ENCODE peak calls at places on chromosomes 16 and 17, in four cellular contexts. R is tibial artery, Y is right lobe of liver, C is HAP-1. Z is an unnamed sample. For H3K4me1, H3K27me3 and H3K9me3, the result is how much of the 10 kb centered on the place peaks cover.

GRCh38 chr17:78144146-78144719 is 2.0 kb upstream of the C17orf99 start:
- DNase-seq in R (peak), Y (peak), C (no peak), Z (no peak)

GRCh38 chr16:51982715-51983680 is 563.9 kb downstream of the TOX3 start:
- DNase-seq in R (no peak), Y (no peak), C (peak), Z (peak)

GRCh38 chr17:20083460-20083859 is 74.3 kb downstream of the SPECC1 start:
- DNase-seq in R (no peak), Y (no peak), C (no peak), Z (no peak)

GRCh38 chr17:73759324-73760185 is 115.3 kb upstream of the SDK2 start:
- DNase-seq in R (no peak), Y (no peak), C (no peak), Z (no peak)

GRCh38 chr16:56657555-56658430 is at the start of gene MT1F:
- DNase-seq in R (peak), Y (peak), C (peak), Z (peak)

GRCh38 chr17:7233701-7234099 is 617 bp downstream of the DVL2 start:
- DNase-seq in R (no peak), Y (no peak), C (no peak), Z (no peak)

GRCh38 chr16:89829630-89830437 is 1.6 kb downstream of the SPIRE2 start:
- DNase-seq in R (no peak), Y (no peak), C (no peak), Z (no peak)

GRCh38 chr17:47239663-47240374 is 13.8 kb upstream of the ITGB3 start:
- DNase-seq in R (peak), Y (no peak), C (no peak), Z (peak)

GRCh38 chr17:18258356-18259038 is at the start of gene FLII:
- DNase-seq in R (peak), Y (peak), C (no peak), Z (no peak)

GRCh38 chr17:31388770-31389672 is 2.5 kb upstream of the RAB11FIP4 start:
- DNase-seq in R (no peak), Y (no peak), C (no peak), Z (no peak)

GRCh38 chr17:1487939-1488825 is 4.3 kb downstream of the MYO1C start:
- DNase-seq in R (peak), Y (peak), C (no peak), Z (no peak)

GRCh38 chr17:43564080-43564594 is 18.0 kb upstream of the ETV4 start:
- DNase-seq in R (no peak), Y (no peak), C (no peak), Z (no peak)

GRCh38 chr16:71956500-71956899 is 43.7 kb downstream of the PKD1L3 start:
- DNase-seq in R (no peak), Y (no peak), C (no peak), Z (no peak)

GRCh38 chr17:35540589-35541404 is 3.3 kb upstream of the SLFN12L start:
- DNase-seq in R (peak), Y (peak), C (no peak), Z (no peak)

GRCh38 chr17:73017653-73018052 is 74.8 kb downstream of the SLC39A11 start:
- DNase-seq in R (no peak), Y (no peak), C (no peak), Z (no peak)

GRCh38 chr17:68834328-68834836 is 120.8 kb downstream of the ABCA8 start:
- DNase-seq in R (no peak), Y (no peak), C (no peak), Z (no peak)

GRCh38 chr17:30337393-30337999 is 3.6 kb upstream of the TMIGD1 start:
- DNase-seq in R (no peak), Y (peak), C (no peak), Z (no peak)

GRCh38 chr17:29179232-29180036 is 764 bp downstream of the MYO18A start:
- DNase-seq in R (no peak), Y (peak), C (peak), Z (peak)

GRCh38 chr16:19418200-19418599 is 517 bp downstream of the TMC5 start:
- DNase-seq in R (no peak), Y (no peak), C (no peak), Z (no peak)

GRCh38 chr17:3959295-3959899 is 4.8 kb downstream of the ATP2A3 start:
- DNase-seq in R (no peak), Y (no peak), C (no peak), Z (no peak)

GRCh38 chr17:3956558-3956957 is 7.7 kb downstream of the ATP2A3 start:
- DNase-seq in R (no peak), Y (no peak), C (no peak), Z (no peak)

GRCh38 chr17:3956983-3957382 is 7.3 kb downstream of the ATP2A3 start:
- DNase-seq in R (no peak), Y (no peak), C (no peak), Z (no peak)

GRCh38 chr17:3957735-3958134 is 6.5 kb downstream of the ATP2A3 start:
- DNase-seq in R (no peak), Y (no peak), C (no peak), Z (no peak)

DNA sequence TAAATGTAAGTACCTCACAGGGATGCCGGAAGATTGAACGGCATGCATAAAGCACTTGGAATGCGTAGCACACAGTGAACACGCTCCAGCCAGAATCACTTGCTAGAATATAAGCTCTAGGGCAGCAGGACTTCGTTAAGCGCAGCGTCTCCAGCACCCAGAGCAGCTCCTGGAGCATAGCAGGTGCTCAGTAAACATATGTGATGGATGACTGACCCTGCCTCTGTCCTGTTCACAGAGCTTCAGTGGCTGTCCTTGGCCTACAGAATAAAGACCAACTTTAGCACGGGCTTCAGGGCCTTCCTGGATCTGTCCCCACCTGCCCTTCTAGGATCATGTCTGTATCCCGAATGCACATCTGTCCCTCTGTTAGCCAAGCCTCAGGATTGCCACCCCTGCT is 6.0 kb downstream of the ATP2A3 start:
- DNase-seq in R (no peak), Y (no peak), C (no peak), Z (no peak)
- H3K4me1 ChIP-seq in R (under half), Y (under half), C (under half), Z (under half)

DNA sequence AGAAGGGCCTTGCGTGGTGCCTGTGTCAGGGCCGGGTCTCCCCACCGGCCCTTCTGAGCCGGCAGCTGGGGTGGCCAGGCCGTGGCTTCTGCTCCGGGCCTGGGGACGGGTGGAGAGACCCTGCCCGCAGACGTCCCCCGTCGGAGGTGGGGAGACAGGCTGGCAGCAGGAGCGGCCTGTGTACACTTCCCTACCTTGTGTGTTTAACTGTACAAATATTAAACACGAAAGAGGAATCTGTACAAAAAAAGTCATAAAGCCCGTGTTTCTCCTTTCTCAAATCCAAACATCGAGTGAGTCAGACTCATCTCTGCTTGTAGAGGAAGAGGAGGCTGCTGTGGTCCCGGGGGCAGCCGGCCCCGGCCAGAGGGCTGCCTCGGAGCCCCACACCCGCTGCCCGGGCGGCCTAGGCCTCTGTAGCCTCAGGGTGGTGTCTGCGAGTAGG is 2.0 kb downstream of the CACNA1H start:
- DNase-seq in R (no peak), Y (no peak), C (no peak), Z (no peak)
- H3K27me3 ChIP-seq in R (under half), Y (under half), C (under half), Z (half or more)

DNA sequence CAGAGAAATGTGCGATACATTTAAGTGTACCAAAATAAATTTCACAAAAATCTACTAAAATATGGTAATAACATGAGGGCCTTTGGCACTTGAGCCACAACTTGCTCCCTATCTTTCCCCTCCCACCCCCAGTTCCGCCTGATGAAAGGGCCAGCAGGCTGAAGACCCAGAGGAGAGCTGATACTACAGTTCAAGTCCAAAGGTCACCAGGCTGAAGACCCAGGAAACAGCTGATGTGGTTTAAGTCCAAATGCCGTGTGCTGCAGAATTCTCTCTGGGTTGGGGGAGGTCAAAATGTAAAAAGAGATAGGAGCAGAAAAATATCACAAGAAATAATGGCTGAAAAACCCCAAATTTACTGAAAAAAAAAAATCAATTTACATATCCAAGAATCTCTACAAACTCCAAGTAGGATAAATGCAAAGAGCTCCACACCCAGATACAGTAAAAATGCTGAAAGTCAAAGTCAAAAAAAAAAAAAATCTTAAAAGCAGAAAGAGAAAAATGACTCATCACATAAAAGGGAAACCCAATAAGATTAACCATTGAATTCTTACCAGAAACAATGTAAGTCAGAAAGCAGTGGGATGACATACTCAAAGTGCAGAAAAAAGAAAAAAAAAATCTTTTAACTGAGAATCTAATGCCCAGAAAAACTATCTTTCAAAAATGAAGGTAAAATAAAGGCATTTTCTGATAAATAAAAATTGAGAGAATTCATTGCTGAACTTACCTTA is 452.1 kb upstream of the ASIC2 start:
- DNase-seq in R (no peak), Y (no peak), C (no peak), Z (no peak)
- H3K9me3 ChIP-seq in R (under half), Y (under half), C (under half), Z (under half)

GRCh38 chr17:9684955-9685621 is 39.8 kb downstream of the USP43 start:
- DNase-seq in R (no peak), Y (no peak), C (no peak), Z (peak)
- H3K4me1 ChIP-seq in R (under half), Y (under half), C (under half), Z (under half)

DNA sequence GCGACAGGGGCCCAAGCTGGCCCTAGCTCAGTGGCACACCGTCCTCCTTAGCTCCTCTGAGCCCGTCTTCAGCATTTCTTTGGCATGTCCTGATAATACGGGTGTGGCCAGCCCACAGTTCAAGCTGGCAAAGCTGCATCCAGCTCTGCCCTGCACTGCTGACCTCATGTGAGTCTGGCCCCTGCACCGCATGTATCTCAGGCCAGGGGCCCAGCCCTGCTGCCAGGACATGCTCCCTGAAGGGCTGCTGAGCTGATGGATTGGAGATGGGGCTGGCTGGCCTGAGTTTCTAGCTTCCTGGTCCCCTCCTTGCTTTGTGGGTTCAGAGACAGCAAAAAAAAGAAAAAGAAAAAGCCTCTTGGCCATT is 2.4 kb downstream of the DOC2B start:
- DNase-seq in R (no peak), Y (no peak), C (no peak), Z (no peak)
- H3K27me3 ChIP-seq in R (under half), Y (under half), C (under half), Z (half or more)

Z was measured in keratinocyte.